ENCODE peak calls at places on chromosomes 11 and 22, in four cellular contexts. T is HCT116, R is MM.1S, B is PC-3. O is an unnamed sample.

GRCh38 chr11:12029738-12030363 is 21.4 kb upstream of the DKK3 start:
- DNase-seq in T (peak; percentile 47), B (peak; percentile 89), R (no peak), O (no peak)

GRCh38 chr11:77112641-77113381 is 10.2 kb downstream of the OMP start:
- DNase-seq in R (no peak), B (no peak), T (no peak), O (no peak)

GRCh38 chr11:77611921-77612320 is 22.2 kb downstream of the AQP11 start:
- DNase-seq in T (no peak), R (no peak), B (no peak), O (no peak)

GRCh38 chr22:47207387-47207786 is 444.9 kb downstream of the TBC1D22A start:
- DNase-seq in T (no peak), B (no peak), R (no peak), O (no peak)

GRCh38 chr22:24359452-24360120 is 67.8 kb upstream of the ADORA2A start:
- DNase-seq in B (no peak), T (no peak), R (no peak), O (no peak)

GRCh38 chr11:2329551-2329950 is 27.7 kb downstream of the TSPAN32 start:
- DNase-seq in T (no peak), R (no peak), B (no peak), O (no peak)

GRCh38 chr11:803770-804598 is 1.0 kb downstream of the PIDD1 start:
- DNase-seq in R (no peak), B (no peak), T (no peak), O (no peak)

GRCh38 chr11:62501432-62501891 is 45.1 kb downstream of the AHNAK start:
- DNase-seq in R (no peak), T (no peak), B (no peak), O (peak; percentile 54)

GRCh38 chr22:19456541-19456940 is 9.0 kb upstream of the C22orf39 start:
- DNase-seq in T (no peak), B (no peak), R (no peak), O (no peak)

GRCh38 chr11:67022341-67022933 is 497 bp upstream of the SYT12 start:
- DNase-seq in T (peak; percentile 75), R (no peak), B (peak; percentile 96), O (no peak)

GRCh38 chr11:67178878-67179277 is 59.8 kb downstream of the KDM2A start:
- DNase-seq in T (no peak), R (no peak), B (no peak), O (no peak)

GRCh38 chr11:3989251-3989650 is 105.3 kb upstream of the RRM1 start:
- DNase-seq in R (no peak), T (no peak), B (no peak), O (peak; percentile 33)

GRCh38 chr11:36409152-36409713 is 100.8 kb downstream of the TRAF6 start:
- DNase-seq in R (no peak), B (no peak), T (no peak), O (no peak)

GRCh38 chr11:75538150-75538942 is 12.6 kb upstream of the GDPD5 start:
- DNase-seq in B (no peak), R (no peak), T (no peak), O (no peak)

GRCh38 chr11:20027546-20028014 is 132.7 kb downstream of the DBX1 start:
- DNase-seq in B (no peak), R (no peak), T (no peak), O (no peak)

GRCh38 chr11:45225277-45225676 is 60.9 kb downstream of the SYT13 start:
- DNase-seq in T (no peak), B (peak; percentile 55), R (no peak), O (no peak)

GRCh38 chr11:131932584-131933360 is 562.4 kb downstream of the NTM start:
- DNase-seq in T (no peak), B (no peak), R (no peak), O (no peak)

GRCh38 chr11:47967577-47968230 is 12.7 kb upstream of the PTPRJ start:
- DNase-seq in B (no peak), T (no peak), R (no peak), O (no peak)

GRCh38 chr11:106202935-106203620 is 125.6 kb downstream of the AASDHPPT start:
- DNase-seq in R (no peak), B (no peak), T (no peak), O (no peak)

GRCh38 chr11:109423114-109423859 is 1.3 kb downstream of the C11orf87 start:
- DNase-seq in R (no peak), B (no peak), T (no peak), O (peak; percentile 54)

GRCh38 chr11:69642549-69642912 is 1.6 kb downstream of the CCND1 start:
- DNase-seq in R (peak; percentile 32), B (no peak), T (no peak), O (peak; percentile 60)

DNA sequence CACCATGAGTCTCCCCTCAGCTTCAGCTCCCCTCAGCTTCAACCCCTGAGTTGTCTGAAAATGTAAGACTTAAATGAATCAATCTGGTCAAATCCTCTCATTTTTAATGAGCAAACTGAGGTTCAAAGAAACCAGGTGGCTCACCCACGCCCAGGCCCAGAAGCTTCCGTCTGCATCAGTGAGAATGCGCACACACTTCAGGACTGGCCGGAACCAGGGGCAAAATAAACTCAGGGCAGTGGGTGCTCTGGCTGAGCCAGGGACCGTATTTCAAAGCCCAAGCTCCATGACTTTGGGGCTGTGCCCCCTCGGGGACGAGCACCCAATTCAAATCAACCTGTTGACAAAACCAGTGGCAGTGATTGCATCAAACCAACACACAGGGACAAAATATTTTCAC is 3.1 kb downstream of the SULT4A1 start:
- DNase-seq in T (no peak), B (no peak), R (no peak), O (no peak)
- H3K4me2 ChIP-seq in T (no peak overlapping the region), B (no peak overlapping the region), R (no peak overlapping the region), O (no peak overlapping the region)

DNA sequence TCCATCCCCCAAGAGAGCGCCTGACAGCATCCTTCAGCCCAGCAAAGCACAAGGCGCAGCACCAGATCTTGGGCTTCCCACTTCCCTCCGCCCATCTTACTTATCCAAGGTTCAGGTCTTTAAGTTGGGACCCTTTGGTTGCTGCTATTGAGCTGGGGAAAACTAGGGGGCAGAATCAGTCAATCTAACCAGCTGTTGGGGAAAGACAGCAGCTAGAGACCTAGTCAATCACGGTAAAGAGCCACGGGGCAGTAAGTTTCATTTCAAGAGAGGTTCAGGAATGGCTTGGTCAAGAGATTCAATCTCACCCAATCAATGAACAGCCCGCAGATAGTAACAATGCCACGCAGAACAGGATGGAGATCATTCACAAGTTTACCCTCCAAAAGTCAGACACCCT is 1.7 kb downstream of the ABTB2 start:
- DNase-seq in B (no peak), T (no peak), R (no peak), O (peak; percentile 44)
- H3K9ac ChIP-seq in B (no peak overlapping the region), T (no peak overlapping the region), R (no peak overlapping the region), O (no peak overlapping the region)

DNA sequence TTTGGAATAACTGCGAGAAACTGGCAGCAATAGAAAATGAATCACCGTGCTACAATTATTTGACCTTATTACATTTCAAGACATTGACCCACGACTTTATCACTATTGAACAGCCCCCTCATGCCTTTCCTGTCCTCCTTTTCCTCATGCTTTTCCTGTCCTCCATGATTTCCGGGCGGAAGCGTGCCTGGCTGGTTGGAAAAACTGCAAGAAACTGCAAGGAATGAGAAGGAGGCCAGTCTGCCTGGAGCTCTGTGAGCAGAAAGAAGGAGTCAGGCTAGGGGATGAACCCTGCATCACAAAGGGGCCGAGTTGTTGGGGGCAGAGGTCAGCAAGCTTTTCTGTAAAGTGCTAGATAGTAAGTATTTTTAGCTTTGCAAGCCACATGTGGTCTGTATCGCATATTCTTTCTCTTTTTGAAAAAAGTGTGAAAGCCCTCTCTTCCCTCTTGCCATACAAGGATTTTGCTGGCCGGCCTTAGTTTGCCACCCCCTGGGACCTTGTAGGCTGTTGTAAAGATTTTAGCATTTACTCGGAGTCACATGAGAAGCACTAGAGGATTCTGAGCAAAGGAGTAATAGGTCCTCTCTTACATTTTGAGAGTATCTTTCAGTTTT is 37.0 kb upstream of the SWAP70 start:
- DNase-seq in R (no peak), T (no peak), B (no peak), O (peak; percentile 76)
- TF ChIP-seq EZH2phosphoT487 in R (no peak), T (no peak), B (no peak), O (no peak)

GRCh38 chr22:45548991-45549736 is 46.5 kb downstream of the FBLN1 start:
- DNase-seq in B (peak; percentile 72), R (no peak), T (peak; percentile 37), O (peak; percentile 14)
- H3K4me2 ChIP-seq in B (peak overlapping the region; percentile 65), R (no peak overlapping the region), T (peak overlapping the region; percentile 51), O (no peak overlapping the region)

GRCh38 chr11:59556115-59556882 is 45.0 kb downstream of the OR4D9 start:
- DNase-seq in B (peak; percentile 92), T (peak; percentile 74), R (peak; percentile 54), O (peak; percentile 76)
- H3K9ac ChIP-seq in B (peak overlapping the region; percentile 64), T (peak overlapping the region; percentile 40), R (no peak overlapping the region), O (no peak overlapping the region)

O was measured in neural progenitor cell.